ENCODE peak calls at places on chromosomes 6 and 20, in five cellular contexts. R is fibroblast of lung, Q is heart left ventricle, Y is brain microvascular endothelial cell, H is psoas muscle. O is an unnamed sample.

GRCh38 chr20:49165611-49166010 is 22.5 kb downstream of the STAU1 start:
- DNase-seq in Q (no peak), R (no peak), H (no peak), Y (no peak), O (no peak)

GRCh38 chr6:37547564-37548061 is 47.9 kb upstream of the CCDC167 start:
- DNase-seq in Q (no peak), H (no peak), Y (peak), R (peak), O (peak)

GRCh38 chr20:23687986-23688385 is 852 bp downstream of the CST4 start:
- DNase-seq in R (no peak), Q (no peak), Y (no peak), H (no peak), O (no peak)

GRCh38 chr6:17584241-17584803 is 15.8 kb upstream of the FAM8A1 start:
- DNase-seq in Y (peak), R (peak), H (no peak), Q (no peak), O (no peak)

GRCh38 chr6:31083742-31084354 is 28.5 kb downstream of the C6orf15 start:
- DNase-seq in H (peak), R (peak), Y (peak), Q (no peak), O (no peak)

GRCh38 chr6:85461806-85462185 is 11.9 kb downstream of the NT5E start:
- DNase-seq in H (no peak), R (no peak), Y (no peak), Q (no peak), O (no peak)

GRCh38 chr6:37938909-37939308 is 119.4 kb downstream of the ZFAND3 start:
- DNase-seq in Q (no peak), R (peak), Y (no peak), H (no peak), O (no peak)

GRCh38 chr6:108518714-108519576 is 41.8 kb upstream of the FOXO3 start:
- DNase-seq in Q (no peak), Y (peak), R (peak), H (no peak), O (no peak)

GRCh38 chr20:57531986-57532566 is 7.1 kb upstream of the CTCFL start:
- DNase-seq in H (no peak), Q (no peak), R (no peak), Y (no peak), O (no peak)

GRCh38 chr6:108546079-108547049 is 14.4 kb upstream of the FOXO3 start:
- DNase-seq in Q (no peak), H (no peak), R (no peak), Y (no peak), O (no peak)

GRCh38 chr20:25273046-25273445 is 25.2 kb downstream of the PYGB start:
- DNase-seq in H (peak), Q (peak), R (no peak), Y (no peak), O (no peak)

GRCh38 chr6:453152-453551 is 61.6 kb downstream of the IRF4 start:
- DNase-seq in Y (no peak), H (peak), Q (no peak), R (peak), O (no peak)

GRCh38 chr20:25859649-25860530 is 163.2 kb upstream of the ZNF337 start:
- DNase-seq in R (peak), Y (peak), H (peak), Q (peak), O (no peak)

GRCh38 chr20:61980647-61981583 is 84.8 kb downstream of the TAF4 start:
- DNase-seq in R (peak), Q (no peak), Y (peak), H (no peak), O (no peak)

GRCh38 chr20:21113697-21114096 is 7.5 kb upstream of the LINC00237 start:
- DNase-seq in Y (no peak), H (no peak), R (no peak), Q (no peak), O (no peak)

GRCh38 chr6:6760054-6760453 is 171.5 kb downstream of the LY86 start:
- DNase-seq in R (no peak), H (no peak), Q (no peak), Y (no peak), O (no peak)

GRCh38 chr6:39686980-39687379 is 38.2 kb downstream of the KIF6 start:
- DNase-seq in R (no peak), Q (no peak), Y (no peak), H (no peak), O (no peak)

GRCh38 chr6:25024821-25025220 is 89.1 kb upstream of the RIPOR2 start:
- DNase-seq in R (no peak), Y (no peak), H (no peak), Q (no peak), O (no peak)

GRCh38 chr6:15287670-15288069 is 41.8 kb downstream of the JARID2 start:
- DNase-seq in H (no peak), Y (no peak), Q (no peak), R (no peak), O (no peak)

GRCh38 chr6:24396764-24397163 is 6.0 kb upstream of the MRS2 start:
- DNase-seq in R (no peak), H (no peak), Y (no peak), Q (no peak), O (no peak)

GRCh38 chr6:31060162-31060561 is 49.9 kb downstream of the MUC22 start:
- DNase-seq in Q (no peak), Y (no peak), R (no peak), H (no peak), O (no peak)

GRCh38 chr6:13431861-13432465 is 55.4 kb downstream of the GFOD1 start:
- DNase-seq in H (no peak), Y (peak), R (no peak), Q (no peak), O (no peak)

GRCh38 chr6:170542031-170542719 is 10.9 kb downstream of the PSMB1 start:
- DNase-seq in Q (no peak), R (peak), H (no peak), Y (no peak), O (no peak)

GRCh38 chr6:134146268-134147032 is 94.0 kb upstream of the SLC2A12 start:
- DNase-seq in Y (no peak), R (no peak), Q (no peak), H (no peak), O (no peak)

GRCh38 chr6:1679691-1680068 is 70.0 kb downstream of the FOXC1 start:
- DNase-seq in Q (no peak), Y (no peak), R (no peak), H (no peak), O (no peak)

GRCh38 chr6:19731286-19731685 is 105.9 kb upstream of the ID4 start:
- DNase-seq in Y (peak), Q (no peak), R (peak), H (no peak), O (no peak)

DNA sequence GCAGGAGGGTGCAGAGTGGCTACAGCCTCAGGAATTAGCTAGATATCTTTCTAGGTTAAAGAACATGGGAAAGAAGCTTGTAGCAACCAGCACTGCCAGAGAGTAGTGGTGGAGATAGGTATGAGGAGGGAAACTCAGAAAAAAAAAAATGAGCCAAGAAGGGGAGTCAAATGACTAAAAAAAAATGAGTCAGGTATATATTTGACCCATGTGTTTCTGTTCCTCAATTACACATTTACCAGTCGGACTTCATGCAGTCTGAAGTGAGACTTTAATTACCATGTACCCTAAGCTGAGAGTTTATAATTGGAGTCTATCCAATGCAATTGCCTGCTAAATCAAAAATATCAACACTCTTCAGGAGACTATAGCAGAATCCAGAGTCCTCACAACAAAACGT is 964.6 kb downstream of the HACE1 start:
- DNase-seq in Y (no peak), Q (no peak), R (no peak), H (no peak), O (no peak)
- H3K27ac ChIP-seq in Y (no peak), Q (no peak), R (no peak), H (no peak), O (no peak)

GRCh38 chr20:63612276-63612931 is 14.5 kb downstream of the GMEB2 start:
- DNase-seq in H (no peak), Q (peak), R (peak), Y (no peak), O (no peak)
- H3K27ac ChIP-seq in H (no peak), Q (no peak), R (no peak), Y (no peak), O (no peak)

DNA sequence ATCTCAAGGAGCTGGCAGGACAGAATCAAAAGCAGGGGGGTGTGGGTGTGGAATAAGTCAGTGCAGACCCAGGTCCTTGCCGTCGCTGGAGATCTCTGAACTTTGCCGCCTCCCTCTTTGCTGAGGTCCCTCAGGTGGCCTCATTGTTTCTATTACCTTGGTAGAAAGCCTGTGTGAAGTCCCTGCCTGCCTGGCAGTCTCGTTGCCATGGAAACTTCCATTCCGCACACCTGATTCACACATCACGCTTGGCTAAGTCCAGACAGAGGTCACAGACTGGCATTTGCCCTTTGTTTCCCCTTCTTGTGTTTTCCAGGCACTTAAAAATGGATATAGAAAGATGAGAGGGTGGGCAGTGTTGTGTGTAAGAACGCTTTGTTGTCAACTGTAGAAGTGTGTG is 260.6 kb downstream of the PRL start:
- DNase-seq in Y (no peak), Q (no peak), H (no peak), R (no peak), O (no peak)
- H3K27ac ChIP-seq in Y (no peak), Q (no peak), H (no peak), R (no peak), O (no peak)

DNA sequence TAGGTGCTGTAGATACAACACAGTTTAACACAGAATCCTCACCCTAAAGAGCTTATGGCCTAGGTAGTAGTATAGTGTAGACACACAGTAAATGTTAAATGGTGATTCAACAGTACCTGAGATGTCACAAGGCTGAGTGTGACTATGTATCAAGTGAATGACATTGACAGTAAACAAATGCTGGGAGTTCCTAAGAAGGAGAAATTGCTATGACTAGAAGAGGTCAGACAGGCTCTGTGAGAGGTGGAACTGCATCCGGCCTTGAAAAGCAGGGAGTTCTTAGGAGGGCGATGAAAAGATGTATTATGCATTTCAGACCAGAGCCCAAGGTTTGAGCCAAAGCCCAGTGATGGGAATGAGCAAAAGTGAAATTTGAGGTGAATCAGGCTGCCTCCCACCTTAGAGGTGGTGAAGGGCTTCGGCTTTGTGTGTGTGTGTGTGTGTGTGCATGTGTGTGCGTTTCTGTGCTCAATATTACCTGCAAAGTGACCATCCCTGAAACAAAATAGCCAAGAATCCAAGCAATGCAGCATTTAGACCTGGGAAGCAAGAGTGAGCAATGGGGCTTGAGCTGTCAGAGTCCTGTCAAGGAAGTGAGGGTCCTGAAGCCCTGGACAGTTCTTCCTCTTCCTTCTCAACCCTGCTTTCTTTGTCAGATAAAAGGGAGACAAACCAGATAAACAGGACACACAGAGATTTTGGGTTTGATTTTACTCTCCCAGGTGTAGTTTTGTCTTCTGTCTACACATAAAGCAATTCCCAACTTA is 32.3 kb upstream of the CITED2 start:
- DNase-seq in H (no peak), R (no peak), Y (no peak), Q (no peak), O (no peak)
- H3K27ac ChIP-seq in H (no peak), R (peak), Y (peak), Q (no peak), O (peak)

O was measured in keratinocyte.